ENCODE peak calls at places on chromosome 6, in four cellular contexts. B, T, A and M are unnamed samples.

GRCh38 chr6:169167581-169168301 is 85.9 kb downstream of the THBS2 start:
- DNase-seq in T (peak), A (no peak), B (no peak), M (peak)

GRCh38 chr6:134585529-134585873 is 267.6 kb upstream of the SGK1 start:
- DNase-seq in T (no peak), A (no peak), B (no peak), M (no peak)

GRCh38 chr6:99458319-99458718 is 33.2 kb upstream of the PNISR start:
- DNase-seq in B (no peak), A (no peak), T (peak), M (peak)

GRCh38 chr6:43077981-43078411 is 1.9 kb downstream of the PTK7 start:
- DNase-seq in T (peak), A (no peak), B (no peak), M (peak)

GRCh38 chr6:136171207-136171606 is 78.9 kb downstream of the MTFR2 start:
- DNase-seq in T (no peak), A (no peak), B (no peak), M (no peak)

GRCh38 chr6:81475646-81476045 is 276.8 kb downstream of the TENT5A start:
- DNase-seq in A (no peak), B (no peak), T (no peak), M (peak)

GRCh38 chr6:143982968-143983367 is 25.1 kb downstream of the PLAGL1 start:
- DNase-seq in A (no peak), T (no peak), B (no peak), M (no peak)

GRCh38 chr6:167398214-167399050 is 73.5 kb downstream of the TTLL2 start:
- DNase-seq in A (no peak), B (no peak), T (no peak), M (no peak)

GRCh38 chr6:110814488-110815259 is 595 bp downstream of the CDK19 start:
- DNase-seq in B (peak), A (no peak), T (peak), M (peak)

GRCh38 chr6:170575250-170575649 is 9.2 kb downstream of the PDCD2 start:
- DNase-seq in T (peak), A (no peak), B (no peak), M (no peak)

GRCh38 chr6:137653698-137654059 is 159.5 kb upstream of the OLIG3 start:
- DNase-seq in B (no peak), A (no peak), T (no peak), M (no peak)

GRCh38 chr6:25188232-25188631 is 90.9 kb upstream of the CARMIL1 start:
- DNase-seq in B (no peak), T (no peak), A (no peak), M (no peak)

GRCh38 chr6:37643851-37644672 is 53.6 kb downstream of the MDGA1 start:
- DNase-seq in A (no peak), T (no peak), B (no peak), M (no peak)

GRCh38 chr6:91453479-91453878 is 866.6 kb upstream of the MAP3K7 start:
- DNase-seq in B (no peak), T (no peak), A (no peak), M (no peak)

GRCh38 chr6:104736545-104736944 is 123.2 kb downstream of the HACE1 start:
- DNase-seq in T (no peak), A (no peak), B (no peak), M (no peak)

GRCh38 chr6:162389353-162390085 is 338.0 kb downstream of the PRKN start:
- DNase-seq in T (no peak), A (no peak), B (no peak), M (no peak)

GRCh38 chr6:128465368-128466343 is 54.7 kb downstream of the PTPRK start:
- DNase-seq in A (no peak), B (no peak), T (peak), M (no peak)